ENCODE peak calls at places on chromosome 10, in nine cellular contexts. One of them, this sample, is unnamed.

GRCh38 chr10:130974171-130974570 is 337.4 kb downstream of the TCERG1L start:
- DNase-seq in NCI-H1417: no peak
- DNase-seq in RPMI7951: no peak
- DNase-seq in dermis blood vessel endothelial cell: no peak
- DNase-seq in hippocampal formation: no peak
- DNase-seq in NAMALWA: no peak
- DNase-seq in stimulated activated CD4-positive, alpha-beta T cell treated with anti-CD3 and anti-CD28 coated beads, Interleukin-1b, Interleukin-23, amount 100 ng/mL, for 4 hours: no peak
- DNase-seq in BJ: no peak
- DNase-seq in SK-N-SH: no peak
- DNase-seq in this sample: no peak

GRCh38 chr10:6035101-6035834 is 26.9 kb downstream of the IL2RA start:
- DNase-seq in NCI-H1417: no peak
- DNase-seq in RPMI7951: no peak
- DNase-seq in dermis blood vessel endothelial cell: no peak
- DNase-seq in hippocampal formation: no peak
- DNase-seq in NAMALWA: no peak
- DNase-seq in stimulated activated CD4-positive, alpha-beta T cell treated with anti-CD3 and anti-CD28 coated beads, Interleukin-1b, Interleukin-23, amount 100 ng/mL, for 4 hours: no peak
- DNase-seq in BJ: no peak
- DNase-seq in SK-N-SH: no peak
- DNase-seq in this sample: no peak

GRCh38 chr10:76962851-76963250 is 674.8 kb downstream of the KCNMA1 start:
- DNase-seq in NCI-H1417: no peak
- DNase-seq in RPMI7951: peak
- DNase-seq in dermis blood vessel endothelial cell: no peak
- DNase-seq in hippocampal formation: no peak
- DNase-seq in NAMALWA: no peak
- DNase-seq in stimulated activated CD4-positive, alpha-beta T cell treated with anti-CD3 and anti-CD28 coated beads, Interleukin-1b, Interleukin-23, amount 100 ng/mL, for 4 hours: no peak
- DNase-seq in BJ: peak
- DNase-seq in SK-N-SH: peak
- DNase-seq in this sample: no peak

GRCh38 chr10:76331742-76332141 is 900.3 kb downstream of the LRMDA start:
- DNase-seq in NCI-H1417: no peak
- DNase-seq in RPMI7951: no peak
- DNase-seq in dermis blood vessel endothelial cell: no peak
- DNase-seq in hippocampal formation: no peak
- DNase-seq in NAMALWA: no peak
- DNase-seq in stimulated activated CD4-positive, alpha-beta T cell treated with anti-CD3 and anti-CD28 coated beads, Interleukin-1b, Interleukin-23, amount 100 ng/mL, for 4 hours: no peak
- DNase-seq in BJ: no peak
- DNase-seq in SK-N-SH: no peak
- DNase-seq in this sample: no peak

GRCh38 chr10:86666538-86666937 is 1.8 kb upstream of the LDB3 start:
- DNase-seq in NCI-H1417: no peak
- DNase-seq in RPMI7951: no peak
- DNase-seq in dermis blood vessel endothelial cell: no peak
- DNase-seq in hippocampal formation: peak
- DNase-seq in NAMALWA: no peak
- DNase-seq in stimulated activated CD4-positive, alpha-beta T cell treated with anti-CD3 and anti-CD28 coated beads, Interleukin-1b, Interleukin-23, amount 100 ng/mL, for 4 hours: no peak
- DNase-seq in BJ: no peak
- DNase-seq in SK-N-SH: no peak
- DNase-seq in this sample: no peak

GRCh38 chr10:105872665-105873064 is 1231.6 kb downstream of the SORCS3 start:
- DNase-seq in NCI-H1417: no peak
- DNase-seq in RPMI7951: no peak
- DNase-seq in dermis blood vessel endothelial cell: no peak
- DNase-seq in hippocampal formation: no peak
- DNase-seq in NAMALWA: no peak
- DNase-seq in stimulated activated CD4-positive, alpha-beta T cell treated with anti-CD3 and anti-CD28 coated beads, Interleukin-1b, Interleukin-23, amount 100 ng/mL, for 4 hours: no peak
- DNase-seq in BJ: no peak
- DNase-seq in SK-N-SH: no peak
- DNase-seq in this sample: no peak

GRCh38 chr10:23694921-23695824 is 256.3 kb downstream of the OTUD1 start:
- DNase-seq in NCI-H1417: no peak
- DNase-seq in RPMI7951: no peak
- DNase-seq in dermis blood vessel endothelial cell: no peak
- DNase-seq in hippocampal formation: no peak
- DNase-seq in NAMALWA: no peak
- DNase-seq in stimulated activated CD4-positive, alpha-beta T cell treated with anti-CD3 and anti-CD28 coated beads, Interleukin-1b, Interleukin-23, amount 100 ng/mL, for 4 hours: no peak
- DNase-seq in BJ: no peak
- DNase-seq in SK-N-SH: peak
- DNase-seq in this sample: no peak

GRCh38 chr10:102726274-102726673 is 11.8 kb downstream of the SFXN2 start:
- DNase-seq in NCI-H1417: no peak
- DNase-seq in RPMI7951: peak
- DNase-seq in dermis blood vessel endothelial cell: no peak
- DNase-seq in hippocampal formation: no peak
- DNase-seq in NAMALWA: no peak
- DNase-seq in stimulated activated CD4-positive, alpha-beta T cell treated with anti-CD3 and anti-CD28 coated beads, Interleukin-1b, Interleukin-23, amount 100 ng/mL, for 4 hours: no peak
- DNase-seq in BJ: no peak
- DNase-seq in SK-N-SH: no peak
- DNase-seq in this sample: no peak

GRCh38 chr10:42609872-42610271 is 28.5 kb downstream of the ZNF33B start:
- DNase-seq in NCI-H1417: no peak
- DNase-seq in RPMI7951: no peak
- DNase-seq in dermis blood vessel endothelial cell: no peak
- DNase-seq in hippocampal formation: no peak
- DNase-seq in NAMALWA: peak
- DNase-seq in stimulated activated CD4-positive, alpha-beta T cell treated with anti-CD3 and anti-CD28 coated beads, Interleukin-1b, Interleukin-23, amount 100 ng/mL, for 4 hours: no peak
- DNase-seq in BJ: no peak
- DNase-seq in SK-N-SH: no peak
- DNase-seq in this sample: no peak

GRCh38 chr10:30752481-30752881 is 122.9 kb upstream of the LYZL2 start:
- DNase-seq in NCI-H1417: no peak
- DNase-seq in RPMI7951: no peak
- DNase-seq in dermis blood vessel endothelial cell: no peak
- DNase-seq in hippocampal formation: no peak
- DNase-seq in NAMALWA: no peak
- DNase-seq in stimulated activated CD4-positive, alpha-beta T cell treated with anti-CD3 and anti-CD28 coated beads, Interleukin-1b, Interleukin-23, amount 100 ng/mL, for 4 hours: no peak
- DNase-seq in BJ: no peak
- DNase-seq in SK-N-SH: peak
- DNase-seq in this sample: no peak

GRCh38 chr10:68224810-68225209 is 7.1 kb downstream of the ATOH7 start:
- DNase-seq in NCI-H1417: no peak
- DNase-seq in RPMI7951: no peak
- DNase-seq in dermis blood vessel endothelial cell: no peak
- DNase-seq in hippocampal formation: no peak
- DNase-seq in NAMALWA: no peak
- DNase-seq in stimulated activated CD4-positive, alpha-beta T cell treated with anti-CD3 and anti-CD28 coated beads, Interleukin-1b, Interleukin-23, amount 100 ng/mL, for 4 hours: no peak
- DNase-seq in BJ: no peak
- DNase-seq in SK-N-SH: no peak
- DNase-seq in this sample: no peak

GRCh38 chr10:119542357-119542989 is at the start of gene RGS10:
- DNase-seq in NCI-H1417: peak
- DNase-seq in RPMI7951: peak
- DNase-seq in dermis blood vessel endothelial cell: peak
- DNase-seq in hippocampal formation: no peak
- DNase-seq in NAMALWA: peak
- DNase-seq in stimulated activated CD4-positive, alpha-beta T cell treated with anti-CD3 and anti-CD28 coated beads, Interleukin-1b, Interleukin-23, amount 100 ng/mL, for 4 hours: peak
- DNase-seq in BJ: no peak
- DNase-seq in SK-N-SH: peak
- DNase-seq in this sample: peak

GRCh38 chr10:107952649-107953589 is 788.4 kb upstream of the SORCS1 start:
- DNase-seq in NCI-H1417: no peak
- DNase-seq in RPMI7951: no peak
- DNase-seq in dermis blood vessel endothelial cell: no peak
- DNase-seq in hippocampal formation: no peak
- DNase-seq in NAMALWA: no peak
- DNase-seq in stimulated activated CD4-positive, alpha-beta T cell treated with anti-CD3 and anti-CD28 coated beads, Interleukin-1b, Interleukin-23, amount 100 ng/mL, for 4 hours: no peak
- DNase-seq in BJ: no peak
- DNase-seq in SK-N-SH: no peak
- DNase-seq in this sample: no peak

GRCh38 chr10:62083413-62083794 is 181.9 kb downstream of the ARID5B start:
- DNase-seq in NCI-H1417: peak
- DNase-seq in RPMI7951: peak
- DNase-seq in dermis blood vessel endothelial cell: peak
- DNase-seq in hippocampal formation: no peak
- DNase-seq in NAMALWA: peak
- DNase-seq in stimulated activated CD4-positive, alpha-beta T cell treated with anti-CD3 and anti-CD28 coated beads, Interleukin-1b, Interleukin-23, amount 100 ng/mL, for 4 hours: no peak
- DNase-seq in BJ: no peak
- DNase-seq in SK-N-SH: no peak
- DNase-seq in this sample: no peak

GRCh38 chr10:22620140-22620857 is 94.1 kb downstream of the PIP4K2A start:
- DNase-seq in NCI-H1417: no peak
- DNase-seq in RPMI7951: peak
- DNase-seq in dermis blood vessel endothelial cell: peak
- DNase-seq in hippocampal formation: peak
- DNase-seq in NAMALWA: no peak
- DNase-seq in stimulated activated CD4-positive, alpha-beta T cell treated with anti-CD3 and anti-CD28 coated beads, Interleukin-1b, Interleukin-23, amount 100 ng/mL, for 4 hours: no peak
- DNase-seq in BJ: peak
- DNase-seq in SK-N-SH: peak
- DNase-seq in this sample: no peak

GRCh38 chr10:53406532-53406931 is 633.9 kb upstream of the MBL2 start:
- DNase-seq in NCI-H1417: no peak
- DNase-seq in RPMI7951: no peak
- DNase-seq in dermis blood vessel endothelial cell: no peak
- DNase-seq in hippocampal formation: no peak
- DNase-seq in NAMALWA: no peak
- DNase-seq in stimulated activated CD4-positive, alpha-beta T cell treated with anti-CD3 and anti-CD28 coated beads, Interleukin-1b, Interleukin-23, amount 100 ng/mL, for 4 hours: no peak
- DNase-seq in BJ: no peak
- DNase-seq in SK-N-SH: no peak
- DNase-seq in this sample: no peak

GRCh38 chr10:80506189-80506575 is 31.5 kb upstream of the SH2D4B start:
- DNase-seq in NCI-H1417: no peak
- DNase-seq in RPMI7951: peak
- DNase-seq in dermis blood vessel endothelial cell: peak
- DNase-seq in hippocampal formation: no peak
- DNase-seq in NAMALWA: no peak
- DNase-seq in stimulated activated CD4-positive, alpha-beta T cell treated with anti-CD3 and anti-CD28 coated beads, Interleukin-1b, Interleukin-23, amount 100 ng/mL, for 4 hours: no peak
- DNase-seq in BJ: no peak
- DNase-seq in SK-N-SH: no peak
- DNase-seq in this sample: no peak

GRCh38 chr10:78382776-78383175 is 349.1 kb downstream of the RPS24 start:
- DNase-seq in NCI-H1417: no peak
- DNase-seq in RPMI7951: no peak
- DNase-seq in dermis blood vessel endothelial cell: no peak
- DNase-seq in hippocampal formation: peak
- DNase-seq in NAMALWA: no peak
- DNase-seq in stimulated activated CD4-positive, alpha-beta T cell treated with anti-CD3 and anti-CD28 coated beads, Interleukin-1b, Interleukin-23, amount 100 ng/mL, for 4 hours: no peak
- DNase-seq in BJ: no peak
- DNase-seq in SK-N-SH: no peak
- DNase-seq in this sample: no peak

GRCh38 chr10:126849646-126850045 is 55.6 kb upstream of the DOCK1 start:
- DNase-seq in NCI-H1417: no peak
- DNase-seq in RPMI7951: no peak
- DNase-seq in dermis blood vessel endothelial cell: no peak
- DNase-seq in hippocampal formation: no peak
- DNase-seq in NAMALWA: no peak
- DNase-seq in stimulated activated CD4-positive, alpha-beta T cell treated with anti-CD3 and anti-CD28 coated beads, Interleukin-1b, Interleukin-23, amount 100 ng/mL, for 4 hours: no peak
- DNase-seq in BJ: no peak
- DNase-seq in SK-N-SH: no peak
- DNase-seq in this sample: no peak

GRCh38 chr10:114458955-114459354 is 54.7 kb upstream of the AFAP1L2 start:
- DNase-seq in NCI-H1417: peak
- DNase-seq in RPMI7951: peak
- DNase-seq in dermis blood vessel endothelial cell: peak
- DNase-seq in hippocampal formation: no peak
- DNase-seq in NAMALWA: peak
- DNase-seq in stimulated activated CD4-positive, alpha-beta T cell treated with anti-CD3 and anti-CD28 coated beads, Interleukin-1b, Interleukin-23, amount 100 ng/mL, for 4 hours: no peak
- DNase-seq in BJ: no peak
- DNase-seq in SK-N-SH: peak
- DNase-seq in this sample: no peak